ENCODE peak calls at places on chromosomes 3 and 15, in seven cellular contexts. H is Panc1, I is psoas muscle, K is RWPE1, F is cardiac muscle cell, Q is B cell, G is epithelial cell of esophagus. T is an unnamed sample.

GRCh38 chr3:31981206-31982181 is at the start of the genes OSBPL10 and ZNF860:
- DNase-seq in G (peak), K (peak), I (peak), F (peak), Q (peak), H (no peak), T (peak)

GRCh38 chr3:131898346-131898745 is 136.5 kb downstream of the CPNE4 start:
- DNase-seq in Q (no peak), F (no peak), H (no peak), K (no peak), I (no peak), G (no peak), T (no peak)

GRCh38 chr3:187259171-187259570 is 32.4 kb downstream of the MASP1 start:
- DNase-seq in Q (no peak), H (no peak), F (no peak), K (no peak), I (no peak), G (no peak), T (no peak)

GRCh38 chr3:128794067-128794768 is 68.2 kb downstream of the RAB7A start:
- DNase-seq in F (peak), K (peak), G (peak), I (no peak), Q (no peak), H (no peak), T (no peak)

GRCh38 chr3:10581251-10581650 is 75.9 kb upstream of the ATP2B2 start:
- DNase-seq in F (peak), K (no peak), H (no peak), G (no peak), I (no peak), Q (no peak), T (no peak)

GRCh38 chr3:73600293-73600938 is 24.3 kb downstream of the PDZRN3 start:
- DNase-seq in G (no peak), I (no peak), Q (no peak), K (no peak), H (no peak), F (peak), T (no peak)

GRCh38 chr15:74432271-74432967 is 1.3 kb downstream of the SEMA7A start:
- DNase-seq in K (peak), I (peak), F (no peak), Q (peak), G (peak), H (no peak), T (no peak)

GRCh38 chr15:96735621-96736020 is 405.1 kb downstream of the NR2F2 start:
- DNase-seq in G (no peak), Q (no peak), K (no peak), I (no peak), F (no peak), H (no peak), T (no peak)

GRCh38 chr15:64024172-64025050 is 21.9 kb downstream of the DAPK2 start:
- DNase-seq in H (no peak), K (no peak), F (no peak), Q (no peak), I (no peak), G (no peak), T (no peak)

GRCh38 chr15:38702178-38702912 is 137.7 kb upstream of the RASGRP1 start:
- DNase-seq in Q (no peak), K (peak), G (peak), H (no peak), I (no peak), F (no peak), T (no peak)

GRCh38 chr15:72968531-72968922 is 83.7 kb upstream of the NEO1 start:
- DNase-seq in G (peak), Q (no peak), H (no peak), K (no peak), F (peak), I (peak), T (no peak)

GRCh38 chr3:195194559-195195161 is 76.3 kb downstream of the XXYLT1 start:
- DNase-seq in H (no peak), Q (no peak), F (no peak), I (no peak), K (no peak), G (no peak), T (no peak)

GRCh38 chr3:23146163-23146562 is 57.0 kb upstream of the UBE2E2 start:
- DNase-seq in K (no peak), I (no peak), Q (no peak), G (no peak), H (no peak), F (no peak), T (no peak)

GRCh38 chr15:52288051-52288942 is 7.3 kb downstream of the MYO5C start:
- DNase-seq in I (no peak), H (peak), G (peak), Q (no peak), K (peak), F (peak), T (no peak)

GRCh38 chr3:13492976-13493866 is 13.1 kb downstream of the HDAC11 start:
- DNase-seq in G (no peak), F (no peak), H (no peak), Q (no peak), I (peak), K (no peak), T (no peak)

GRCh38 chr3:146148468-146148931 is 12.5 kb downstream of the PLOD2 start:
- DNase-seq in G (no peak), Q (no peak), K (no peak), F (peak), I (no peak), H (no peak), T (no peak)

GRCh38 chr3:45785626-45786150 is 10.6 kb downstream of the SLC6A20 start:
- DNase-seq in Q (no peak), K (no peak), I (no peak), G (no peak), F (no peak), H (no peak), T (no peak)

GRCh38 chr3:128878556-128879124 is 780 bp upstream of the ACAD9 start:
- DNase-seq in Q (peak), F (peak), H (no peak), I (no peak), K (peak), G (peak), T (no peak)

GRCh38 chr3:46082849-46083248 is 55.6 kb upstream of the XCR1 start:
- DNase-seq in F (no peak), Q (no peak), G (peak), I (no peak), H (no peak), K (peak), T (no peak)

GRCh38 chr15:100466073-100466472 is 62.7 kb downstream of the CERS3 start:
- DNase-seq in H (no peak), Q (no peak), G (no peak), F (no peak), I (no peak), K (no peak), T (no peak)

GRCh38 chr15:100461049-100461448 is 67.7 kb downstream of the CERS3 start:
- DNase-seq in Q (no peak), I (no peak), F (no peak), K (no peak), G (no peak), H (no peak), T (no peak)

GRCh38 chr15:100463515-100463914 is 65.2 kb downstream of the CERS3 start:
- DNase-seq in K (no peak), G (peak), H (no peak), F (no peak), I (no peak), Q (no peak), T (no peak)

GRCh38 chr15:100464895-100465294 is 63.9 kb downstream of the CERS3 start:
- DNase-seq in F (no peak), H (no peak), Q (no peak), K (no peak), G (peak), I (no peak), T (no peak)

GRCh38 chr15:100464256-100464655 is 64.5 kb downstream of the CERS3 start:
- DNase-seq in K (no peak), H (no peak), I (no peak), Q (no peak), F (no peak), G (peak), T (no peak)
- TF ChIP-seq CTCF in K (no peak), H (no peak), I (no peak), Q (no peak), F (no peak), G (no peak), T (no peak)

GRCh38 chr3:108552267-108553159 is 36.7 kb downstream of the CIP2A start:
- DNase-seq in H (peak), G (peak), I (no peak), Q (no peak), F (peak), K (peak), T (no peak)
- TF ChIP-seq CTCF in H (peak), G (peak), I (peak), Q (peak), F (peak), K (peak), T (peak)

GRCh38 chr3:33419948-33420347 is 20.3 kb downstream of the UBP1 start:
- DNase-seq in F (no peak), I (no peak), K (no peak), H (no peak), Q (no peak), G (no peak), T (no peak)
- TF ChIP-seq CTCF in F (no peak), I (no peak), K (no peak), H (no peak), Q (no peak), G (no peak), T (no peak)

DNA sequence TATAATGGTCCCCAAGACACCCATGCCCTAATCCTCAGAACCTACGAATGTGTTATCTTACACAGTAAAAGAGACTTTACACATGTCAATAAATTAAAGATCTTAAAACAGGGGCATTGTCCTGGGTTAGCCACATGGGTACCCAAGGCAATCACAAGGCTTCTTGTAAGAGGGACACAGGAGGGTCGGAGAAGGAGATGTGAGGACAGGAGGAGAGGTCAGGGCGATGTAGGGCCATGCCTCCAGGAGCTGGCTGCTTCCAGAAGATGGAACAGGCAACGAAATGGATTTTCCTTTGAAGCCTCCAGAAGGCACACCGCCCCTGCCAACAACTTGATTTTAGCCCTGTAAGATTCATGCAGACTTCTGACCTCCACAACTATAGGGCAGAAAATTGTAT is 262.7 kb downstream of the MEX3B start:
- DNase-seq in K (no peak), G (no peak), H (no peak), I (no peak), F (no peak), Q (no peak), T (no peak)
- TF ChIP-seq CTCF in K (no peak), G (no peak), H (no peak), I (no peak), F (no peak), Q (no peak), T (no peak)

DNA sequence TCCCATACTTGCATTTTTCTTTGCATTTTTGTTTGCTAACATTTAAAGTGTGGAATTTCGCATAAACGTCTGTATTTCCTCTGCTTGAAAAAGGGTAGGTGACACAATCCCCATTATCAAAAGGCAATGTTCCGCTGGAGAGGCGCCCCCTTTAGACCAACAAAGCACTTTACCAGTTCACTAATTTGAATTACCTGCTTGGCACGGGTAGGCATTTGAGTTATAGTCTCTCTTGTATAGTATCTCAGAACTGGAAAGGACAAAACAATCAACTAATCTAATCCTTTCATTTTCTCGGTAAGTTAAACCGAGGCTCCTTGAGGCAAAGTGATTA is 775 bp upstream of the CCDC39 start:
- DNase-seq in G (peak), F (peak), H (peak), Q (no peak), K (peak), I (no peak), T (no peak)
- TF ChIP-seq CTCF in G (peak), F (peak), H (peak), Q (peak), K (peak), I (no peak), T (peak)

GRCh38 chr3:114176890-114177289 is 2.0 kb downstream of the DRD3 start:
- DNase-seq in Q (no peak), G (no peak), H (no peak), K (no peak), I (no peak), F (no peak), T (no peak)

GRCh38 chr3:114176487-114176886 is 2.4 kb downstream of the DRD3 start:
- DNase-seq in H (no peak), F (no peak), G (no peak), I (no peak), Q (no peak), K (no peak), T (no peak)

GRCh38 chr3:114178770-114179368 is at the start of gene DRD3:
- DNase-seq in Q (no peak), F (peak), H (no peak), I (no peak), G (peak), K (peak), T (no peak)

GRCh38 chr3:114175204-114175987 is 3.5 kb downstream of the DRD3 start:
- DNase-seq in I (no peak), F (no peak), H (no peak), G (no peak), K (no peak), Q (no peak), T (no peak)

GRCh38 chr3:114179575-114179974 is 723 bp upstream of the DRD3 start:
- DNase-seq in F (peak), K (no peak), I (no peak), Q (no peak), G (peak), H (peak), T (no peak)
- TF ChIP-seq CTCF in F (peak), K (peak), I (no peak), Q (peak), G (peak), H (peak), T (no peak)

DNA sequence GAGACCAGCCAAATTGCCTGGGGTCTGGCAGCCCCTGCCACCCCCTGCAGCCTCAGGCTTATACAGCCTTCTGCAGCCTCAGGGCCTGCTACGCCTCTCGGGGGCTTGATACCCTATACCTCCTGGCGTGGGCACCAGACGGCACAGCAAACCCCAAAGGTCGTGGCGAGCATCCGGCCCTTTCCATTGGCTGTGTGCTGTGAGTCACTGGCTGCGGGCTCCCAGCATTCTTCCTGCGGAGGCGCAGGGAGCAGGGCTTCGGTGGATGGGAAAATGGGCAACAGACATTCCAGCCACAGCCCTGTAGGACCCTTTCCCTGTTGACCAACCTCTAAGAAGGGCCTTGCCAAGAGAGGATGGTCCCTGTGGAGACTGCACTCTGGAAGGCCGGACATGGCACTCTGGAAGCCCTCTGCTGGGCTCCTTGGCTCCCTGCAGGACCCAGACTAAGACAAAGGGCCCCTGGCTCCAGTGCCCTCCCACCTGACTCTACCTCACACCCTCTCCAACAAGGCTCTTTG is 59.6 kb downstream of the ITGA11 start:
- DNase-seq in H (no peak), K (peak), Q (no peak), G (peak), F (peak), I (no peak), T (no peak)
- TF ChIP-seq CTCF in H (peak), K (peak), Q (no peak), G (peak), F (peak), I (peak), T (no peak)

GRCh38 chr3:15521573-15521965 is at the start of gene COLQ:
- DNase-seq in F (peak), H (no peak), Q (no peak), I (no peak), K (no peak), G (no peak), T (no peak)
- TF ChIP-seq CTCF in F (no peak), H (no peak), Q (no peak), I (no peak), K (no peak), G (no peak), T (no peak)

GRCh38 chr3:148034353-148034752 is 625.2 kb downstream of the ZIC1 start:
- DNase-seq in Q (no peak), K (no peak), G (no peak), F (no peak), H (no peak), I (no peak), T (no peak)
- TF ChIP-seq CTCF in Q (no peak), K (no peak), G (no peak), F (no peak), H (no peak), I (no peak), T (no peak)

T was measured in glutamatergic neuron.